ENCODE peak calls at places on chromosomes 4 and X, in seven cellular contexts. E is A549; N is lung; R is heart left ventricle; B is adrenal gland; L is endodermal cell; Z is CD4-positive, alpha-beta T cell. V is an unnamed sample.

GRCh38 chrX:31580227-31580626 is 508.4 kb upstream of the FTHL17 start:
- DNase-seq in E (no peak), N (no peak), R (no peak), B (no peak), L (peak), Z (no peak), V (no peak)

GRCh38 chrX:50579955-50580354 is 109.3 kb upstream of the DGKK start:
- DNase-seq in E (peak), N (peak), R (peak), B (peak), L (peak), Z (no peak), V (peak)

GRCh38 chrX:19515615-19516105 is 352 bp upstream of the MAP3K15 start:
- DNase-seq in E (peak), N (no peak), R (no peak), B (peak), L (no peak), Z (no peak), V (no peak)

GRCh38 chr4:166499820-166500219 is 626.8 kb downstream of the TLL1 start:
- DNase-seq in E (no peak), N (no peak), R (no peak), B (no peak), L (no peak), Z (no peak), V (no peak)

GRCh38 chrX:145844886-145845285 is 27.3 kb downstream of the SLITRK2 start:
- DNase-seq in E (no peak), N (no peak), R (no peak), B (no peak), L (no peak), Z (no peak), V (no peak)

GRCh38 chr4:124943145-124943889 is 230.8 kb upstream of the ANKRD50 start:
- DNase-seq in E (peak), N (no peak), R (no peak), B (no peak), L (no peak), Z (no peak), V (peak)

GRCh38 chr4:6087669-6088068 is 69.4 kb upstream of the C4orf50 start:
- DNase-seq in E (peak), N (no peak), R (no peak), B (peak), L (peak), Z (no peak), V (peak)

GRCh38 chrX:20393944-20394343 is 127.2 kb upstream of the RPS6KA3 start:
- DNase-seq in E (no peak), N (no peak), R (no peak), B (no peak), L (no peak), Z (no peak), V (no peak)

GRCh38 chr4:99506781-99507180 is 4.0 kb upstream of the C4orf17 start:
- DNase-seq in E (no peak), N (no peak), R (no peak), B (no peak), L (no peak), Z (no peak), V (no peak)

GRCh38 chr4:40349561-40350198 is 14.5 kb downstream of the CHRNA9 start:
- DNase-seq in E (peak), N (no peak), R (no peak), B (no peak), L (no peak), Z (no peak), V (no peak)

GRCh38 chr4:177008836-177009501 is 216.2 kb upstream of the VEGFC start:
- DNase-seq in E (no peak), N (no peak), R (no peak), B (no peak), L (no peak), Z (no peak), V (no peak)

GRCh38 chr4:118280501-118281218 is 72.1 kb downstream of the PRSS12 start:
- DNase-seq in E (peak), N (peak), R (peak), B (peak), L (peak), Z (peak), V (peak)

GRCh38 chrX:7146026-7146702 is 1.3 kb upstream of the STS start:
- DNase-seq in E (peak), N (no peak), R (no peak), B (no peak), L (no peak), Z (no peak), V (no peak)

GRCh38 chr4:140237616-140238352 is 83.8 kb upstream of the MAML3 start:
- DNase-seq in E (no peak), N (peak), R (peak), B (peak), L (peak), Z (no peak), V (no peak)

GRCh38 chr4:176320340-176320975 is 692 bp downstream of the SPCS3 start:
- DNase-seq in E (peak), N (peak), R (peak), B (peak), L (peak), Z (peak), V (peak)

GRCh38 chr4:54539500-54540029 is 118.2 kb upstream of the KIT start:
- DNase-seq in E (peak), N (peak), R (peak), B (peak), L (peak), Z (no peak), V (no peak)

GRCh38 chrX:2503591-2504500 is 3.1 kb upstream of the DHRSX start:
- DNase-seq in E (no peak), N (no peak), R (no peak), B (no peak), L (no peak), Z (no peak), V (no peak)

GRCh38 chrX:28773807-28774206 is 186.6 kb downstream of the IL1RAPL1 start:
- DNase-seq in E (no peak), N (no peak), R (no peak), B (no peak), L (no peak), Z (no peak), V (no peak)

GRCh38 chrX:114985967-114986592 is 31.3 kb downstream of the IL13RA2 start:
- DNase-seq in E (no peak), N (no peak), R (no peak), B (no peak), L (no peak), Z (no peak), V (no peak)

GRCh38 chr4:107130157-107130556 is 94.0 kb upstream of the DKK2 start:
- DNase-seq in E (no peak), N (no peak), R (no peak), B (no peak), L (no peak), Z (no peak), V (no peak)

GRCh38 chrX:13899607-13900006 is 82.7 kb upstream of the GPM6B start:
- DNase-seq in E (peak), N (no peak), R (no peak), B (peak), L (no peak), Z (no peak), V (peak)

GRCh38 chr4:98673282-98673644 is 14.9 kb upstream of the TSPAN5 start:
- DNase-seq in E (no peak), N (no peak), R (no peak), B (no peak), L (no peak), Z (no peak), V (no peak)

GRCh38 chr4:5220028-5220427 is 168.7 kb downstream of the STK32B start:
- DNase-seq in E (no peak), N (no peak), R (no peak), B (peak), L (peak), Z (no peak), V (peak)

GRCh38 chr4:184293552-184293951 is 75.9 kb upstream of the ENPP6 start:
- DNase-seq in E (no peak), N (peak), R (no peak), B (no peak), L (no peak), Z (no peak), V (no peak)

GRCh38 chr4:52076731-52077130 is 25.6 kb downstream of the SPATA18 start:
- DNase-seq in E (no peak), N (no peak), R (no peak), B (no peak), L (peak), Z (no peak), V (no peak)

GRCh38 chr4:25694466-25694865 is 38.8 kb downstream of the SLC34A2 start:
- DNase-seq in E (peak), N (no peak), R (no peak), B (no peak), L (peak), Z (no peak), V (peak)

GRCh38 chr4:147371661-147372060 is 109.2 kb upstream of the EDNRA start:
- DNase-seq in E (no peak), N (no peak), R (no peak), B (no peak), L (no peak), Z (no peak), V (peak)

GRCh38 chr4:137823007-137823406 is 290.7 kb upstream of the PCDH18 start:
- DNase-seq in E (no peak), N (no peak), R (no peak), B (no peak), L (no peak), Z (no peak), V (peak)

GRCh38 chrX:155434906-155435743 is 23.3 kb downstream of the F8A3 start:
- DNase-seq in E (no peak), N (no peak), R (no peak), B (no peak), L (no peak), Z (no peak), V (no peak)

GRCh38 chrX:140389331-140389730 is 115.5 kb downstream of the SOX3 start:
- DNase-seq in E (no peak), N (no peak), R (no peak), B (no peak), L (no peak), Z (no peak), V (no peak)

GRCh38 chrX:50718791-50719190 is 95.2 kb downstream of the SHROOM4 start:
- DNase-seq in E (no peak), N (no peak), R (no peak), B (no peak), L (no peak), Z (no peak), V (no peak)

DNA sequence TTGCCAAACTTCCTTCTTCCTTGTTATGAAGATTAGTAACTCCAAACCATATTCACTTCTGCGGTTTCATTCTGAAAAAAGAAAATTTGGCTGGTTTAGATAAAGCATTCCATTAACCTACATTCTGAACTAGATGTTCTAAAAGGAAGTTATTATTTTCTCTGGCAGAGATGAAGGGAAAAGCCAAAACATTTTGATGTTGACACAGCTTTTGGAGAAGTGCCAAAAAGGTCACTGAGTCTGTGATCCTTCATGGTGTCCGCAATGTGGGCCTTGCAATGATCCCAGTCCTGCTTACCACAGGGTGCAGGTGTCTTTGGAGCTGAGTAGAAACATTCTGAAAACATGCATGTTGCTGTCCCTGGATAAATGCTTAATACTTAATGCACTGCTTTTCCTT is 36.0 kb downstream of the CXCL8 start:
- DNase-seq in E (peak), N (peak), R (peak), B (peak), L (no peak), Z (no peak), V (no peak)
- H3K27ac ChIP-seq in E (peak), N (no peak), R (peak), B (no peak), L (no peak), Z (no peak), V (no peak)

GRCh38 chr4:120155287-120155686 is 88.6 kb upstream of the MAD2L1 start:
- DNase-seq in E (no peak), N (no peak), R (no peak), B (no peak), L (no peak), Z (no peak), V (no peak)

GRCh38 chr4:120158860-120159259 is 92.2 kb upstream of the MAD2L1 start:
- DNase-seq in E (no peak), N (no peak), R (no peak), B (no peak), L (no peak), Z (no peak), V (no peak)

GRCh38 chr4:120156115-120156718 is 89.6 kb upstream of the MAD2L1 start:
- DNase-seq in E (peak), N (no peak), R (no peak), B (no peak), L (no peak), Z (peak), V (peak)
- TF ChIP-seq CTCF in E (peak), N (peak), R (peak), B (peak), L (peak), Z (peak), V (peak)

GRCh38 chr4:10083861-10084641 is 32.5 kb downstream of the WDR1 start:
- DNase-seq in E (no peak), N (no peak), R (peak), B (no peak), L (no peak), Z (no peak), V (no peak)
- H3K27ac ChIP-seq in E (no peak), N (no peak), R (peak), B (no peak), L (no peak), Z (no peak), V (peak)

GRCh38 chr4:2598661-2599654 is 62.5 kb downstream of the FAM193A start:
- DNase-seq in E (peak), N (no peak), R (no peak), B (peak), L (peak), Z (no peak), V (no peak)
- TF ChIP-seq CTCF in E (no peak), N (no peak), R (no peak), B (no peak), L (peak), Z (no peak), V (no peak)

GRCh38 chrX:136146614-136147319 is 566 bp upstream of the FHL1 start:
- DNase-seq in E (no peak), N (no peak), R (peak), B (no peak), L (peak), Z (no peak), V (no peak)
- H3K27ac ChIP-seq in E (peak), N (peak), R (peak), B (no peak), L (no peak), Z (no peak), V (peak)

GRCh38 chr4:77877167-77877566 is 14.5 kb downstream of the MRPL1 start:
- DNase-seq in E (no peak), N (no peak), R (no peak), B (no peak), L (no peak), Z (no peak), V (no peak)

GRCh38 chr4:77878176-77878575 is 15.5 kb downstream of the MRPL1 start:
- DNase-seq in E (no peak), N (no peak), R (no peak), B (no peak), L (no peak), Z (no peak), V (no peak)

GRCh38 chr4:77877771-77878170 is 15.1 kb downstream of the MRPL1 start:
- DNase-seq in E (no peak), N (no peak), R (no peak), B (no peak), L (peak), Z (no peak), V (no peak)

GRCh38 chr4:77880784-77881183 is 18.2 kb downstream of the MRPL1 start:
- DNase-seq in E (no peak), N (no peak), R (no peak), B (no peak), L (no peak), Z (no peak), V (peak)

DNA sequence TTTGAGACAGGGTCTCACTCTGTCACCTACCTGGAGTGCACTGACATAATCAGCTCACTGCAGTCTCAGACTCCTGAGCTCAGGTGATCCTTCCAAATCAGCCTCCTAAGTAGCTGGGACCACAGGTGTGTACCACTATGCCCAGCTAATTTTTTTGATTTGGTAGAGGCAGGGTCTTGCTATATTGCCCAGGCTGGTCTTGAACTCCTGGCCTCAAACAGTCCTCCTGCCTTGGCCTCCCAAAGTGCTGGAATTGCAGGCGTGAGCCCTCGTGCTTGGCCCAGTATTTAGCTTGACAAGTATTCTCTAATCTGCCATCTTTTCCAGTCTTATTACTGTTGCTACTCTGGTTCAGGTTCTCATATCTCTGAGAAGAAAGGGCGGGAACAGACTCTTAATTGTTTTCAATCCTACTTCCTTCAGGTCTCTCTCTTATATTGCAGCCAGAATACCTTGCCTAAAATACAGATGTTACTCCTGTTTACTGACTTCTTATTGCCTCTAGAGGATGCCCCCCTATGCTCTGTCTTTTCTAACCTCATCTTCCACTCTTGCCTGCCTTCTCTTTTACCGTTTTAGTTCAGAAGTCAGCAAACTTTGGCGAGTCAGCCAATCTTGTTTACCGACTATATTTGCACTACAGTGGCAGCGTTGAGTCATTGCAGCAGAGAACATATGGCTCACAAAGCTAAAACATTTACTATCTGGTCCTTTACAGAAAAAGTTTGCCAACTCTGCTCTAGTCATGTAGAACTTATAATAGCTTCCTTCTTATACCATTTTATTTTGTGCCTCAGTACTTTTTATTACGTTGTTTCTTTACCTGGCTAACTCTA is 19.0 kb downstream of the MRPL1 start:
- DNase-seq in E (peak), N (no peak), R (no peak), B (no peak), L (no peak), Z (no peak), V (no peak)
- TF ChIP-seq CTCF in E (no peak), N (no peak), R (no peak), B (no peak), L (peak), Z (no peak), V (no peak)

DNA sequence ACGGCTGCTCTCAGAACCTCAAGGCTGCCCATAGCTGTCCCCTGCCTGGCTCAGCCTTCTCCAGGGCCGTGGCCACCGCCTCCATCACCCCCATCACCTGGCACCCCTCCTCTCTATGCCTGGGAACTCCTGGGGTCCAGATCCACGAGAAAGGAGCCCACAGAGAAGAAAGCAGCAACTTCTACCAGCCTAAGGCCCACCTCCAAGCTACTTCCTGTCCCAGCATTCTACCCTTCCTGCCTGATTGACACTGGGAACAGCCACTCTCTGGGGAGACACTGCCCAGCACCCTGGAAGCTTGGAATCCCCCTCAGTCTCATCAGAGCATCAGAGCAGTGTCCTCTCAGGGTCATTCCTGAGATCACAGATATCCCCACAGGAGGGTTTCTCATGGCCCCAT is 36.9 kb upstream of the PROM1 start:
- DNase-seq in E (no peak), N (no peak), R (no peak), B (no peak), L (peak), Z (no peak), V (no peak)
- H3K27ac ChIP-seq in E (no peak), N (no peak), R (no peak), B (no peak), L (no peak), Z (no peak), V (no peak)

GRCh38 chr4:3010577-3010976 is 47.2 kb downstream of the GRK4 start:
- DNase-seq in E (no peak), N (no peak), R (no peak), B (no peak), L (no peak), Z (no peak), V (peak)

GRCh38 chr4:3010998-3011397 is 47.6 kb downstream of the GRK4 start:
- DNase-seq in E (no peak), N (no peak), R (no peak), B (peak), L (no peak), Z (no peak), V (peak)

GRCh38 chr4:3013323-3013722 is 50.0 kb downstream of the GRK4 start:
- DNase-seq in E (no peak), N (no peak), R (no peak), B (no peak), L (no peak), Z (no peak), V (no peak)

GRCh38 chr4:3009422-3009821 is 46.1 kb downstream of the GRK4 start:
- DNase-seq in E (peak), N (no peak), R (no peak), B (no peak), L (peak), Z (no peak), V (peak)

GRCh38 chr4:3011456-3012220 is 48.3 kb downstream of the GRK4 start:
- DNase-seq in E (no peak), N (no peak), R (no peak), B (no peak), L (no peak), Z (no peak), V (no peak)
- TF ChIP-seq CTCF in E (no peak), N (no peak), R (no peak), B (no peak), L (no peak), Z (no peak), V (no peak)

DNA sequence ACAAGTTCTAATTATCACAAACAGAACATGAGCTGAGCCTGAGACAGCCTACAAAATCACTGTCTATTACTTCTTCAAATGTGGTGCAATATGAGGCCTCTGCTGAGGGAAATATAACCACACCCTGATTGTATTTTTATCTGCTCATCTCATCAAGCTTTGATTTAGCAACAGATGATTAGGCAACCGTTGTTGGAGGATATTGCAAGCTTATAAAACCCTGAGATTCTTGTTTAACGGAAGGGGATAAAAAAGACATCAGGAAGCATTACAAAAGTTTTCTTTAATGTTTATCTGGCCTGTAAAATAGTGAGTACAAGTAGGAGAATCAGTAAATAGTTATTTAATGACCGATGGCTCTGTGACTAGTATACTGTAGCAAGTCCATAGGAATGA is 108.5 kb downstream of the ZNF330 start:
- DNase-seq in E (peak), N (no peak), R (no peak), B (no peak), L (no peak), Z (no peak), V (peak)
- H3K27ac ChIP-seq in E (peak), N (no peak), R (no peak), B (no peak), L (no peak), Z (no peak), V (no peak)